ENCODE peak calls at places on chromosomes 3 and 15, in eight cellular contexts. K is activated T-cell treated with anti-CD3 and anti-CD28 coated beads for 48 hours; E is AG08395; H is activated CD4-positive, alpha-beta T cell treated with anti-CD3 and anti-CD28 coated beads, Interleukin-2, amount 50 U/mL, for 1 hour; X is foreskin keratinocyte; Y is Calu3; F is testis; P is activated effector memory CD4-positive, alpha-beta T cell treated with anti-CD3 and anti-CD28 coated beads, Interleukin-2, amount 50 U/mL, for 16 hours. O is an unnamed sample.
A peak's percentile ranks its signal among the peaks of the same experiment; 100 is the strongest.

GRCh38 chr15:33425149-33425548 is 114.4 kb downstream of the RYR3 start:
- DNase-seq in Y (no peak), H (no peak), K (no peak), E (no peak), F (no peak), P (no peak), X (peak; percentile 97), O (no peak)

GRCh38 chr15:79682851-79683288 is 213.9 kb downstream of the MTHFS start:
- DNase-seq in F (no peak), H (no peak), E (peak; percentile 56), X (peak; percentile 55), P (no peak), K (no peak), Y (no peak), O (no peak)

GRCh38 chr15:65365229-65365628 is 12.6 kb downstream of the IGDCC3 start:
- DNase-seq in X (no peak), E (no peak), K (no peak), P (no peak), Y (peak; percentile 58), F (no peak), H (no peak), O (no peak)

GRCh38 chr3:14403636-14404395 is 1.4 kb downstream of the SLC6A6 start:
- DNase-seq in H (no peak), K (no peak), F (peak; percentile 41), P (no peak), E (peak; percentile 43), X (no peak), Y (peak; percentile 47), O (no peak)

GRCh38 chr15:66886241-66886675 is 179.1 kb upstream of the SMAD3 start:
- DNase-seq in K (no peak), P (no peak), E (no peak), X (no peak), Y (no peak), F (peak; percentile 1), H (no peak), O (peak; percentile 29)

GRCh38 chr15:97745481-97746071 is 214.9 kb upstream of the ARRDC4 start:
- DNase-seq in X (peak; percentile 24), E (no peak), H (no peak), Y (peak; percentile 80), P (no peak), K (peak; percentile 8), F (peak; percentile 54), O (no peak)

GRCh38 chr15:85746641-85747040 is 48.1 kb downstream of the KLHL25 start:
- DNase-seq in E (no peak), Y (no peak), X (no peak), K (no peak), H (no peak), P (peak; percentile 41), F (no peak), O (no peak)

GRCh38 chr3:38583688-38584087 is 65.8 kb downstream of the SCN5A start:
- DNase-seq in P (peak; percentile 22), K (no peak), Y (no peak), F (peak; percentile 1), H (no peak), X (no peak), E (no peak), O (no peak)

GRCh38 chr15:60544581-60545115 is 65.7 kb upstream of the ICE2 start:
- DNase-seq in F (no peak), X (no peak), P (no peak), Y (no peak), K (no peak), H (no peak), E (no peak), O (no peak)

GRCh38 chr3:151875759-151876158 is 2.3 kb downstream of the SUCNR1 start:
- DNase-seq in P (no peak), K (no peak), E (no peak), Y (peak; percentile 47), F (no peak), X (no peak), H (no peak), O (no peak)

GRCh38 chr15:80940851-80941250 is 48.8 kb downstream of the MESD start:
- DNase-seq in E (no peak), Y (no peak), P (no peak), H (no peak), F (no peak), K (no peak), X (no peak), O (no peak)

GRCh38 chr3:11603628-11604027 is 40.1 kb downstream of the VGLL4 start:
- DNase-seq in Y (no peak), F (no peak), E (peak; percentile 54), H (no peak), P (no peak), X (no peak), K (no peak), O (no peak)

GRCh38 chr3:47057212-47057671 is 77.8 kb downstream of the NBEAL2 start:
- DNase-seq in P (peak; percentile 79), E (peak; percentile 26), H (peak; percentile 42), Y (no peak), K (peak; percentile 23), X (no peak), F (no peak), O (no peak)

GRCh38 chr3:194688207-194688711 is 2.6 kb downstream of the FAM43A start:
- DNase-seq in E (no peak), X (no peak), H (no peak), F (no peak), K (no peak), Y (no peak), P (peak; percentile 75), O (no peak)

GRCh38 chr3:181210275-181210674 is 220.7 kb upstream of the DNAJC19 start:
- DNase-seq in H (no peak), X (peak; percentile 6), E (no peak), K (no peak), Y (no peak), F (no peak), P (no peak), O (no peak)

GRCh38 chr3:73656241-73656890 is 31.6 kb upstream of the PDZRN3 start:
- DNase-seq in P (no peak), E (peak; percentile 84), H (no peak), F (no peak), X (no peak), Y (no peak), K (no peak), O (no peak)

GRCh38 chr15:99438222-99438592 is 127.6 kb upstream of the MEF2A start:
- DNase-seq in Y (no peak), E (no peak), K (no peak), P (peak; percentile 22), F (no peak), X (no peak), H (no peak), O (no peak)

GRCh38 chr3:147237991-147238390 is 168.4 kb downstream of the ZIC4 start:
- DNase-seq in K (no peak), P (no peak), X (no peak), Y (no peak), F (no peak), E (no peak), H (no peak), O (no peak)

GRCh38 chr3:18424213-18424861 is 802 bp downstream of the SATB1 start:
- DNase-seq in H (no peak), Y (no peak), P (peak; percentile 63), K (no peak), F (no peak), E (no peak), X (no peak), O (no peak)

GRCh38 chr3:16653712-16654111 is 48.5 kb upstream of the DAZL start:
- DNase-seq in E (no peak), Y (no peak), P (no peak), F (no peak), X (no peak), H (no peak), K (no peak), O (no peak)

GRCh38 chr3:65436580-65436979 is 602.1 kb downstream of the MAGI1 start:
- DNase-seq in H (no peak), X (no peak), Y (peak; percentile 4), F (peak; percentile 15), E (no peak), K (no peak), P (no peak), O (no peak)

GRCh38 chr3:68089572-68089991 is 435.2 kb upstream of the SUCLG2 start:
- DNase-seq in K (no peak), E (no peak), H (no peak), F (no peak), X (no peak), Y (peak; percentile 37), P (no peak), O (no peak)

GRCh38 chr15:101697488-101697887 is 26.8 kb downstream of the TARS3 start:
- DNase-seq in K (no peak), F (no peak), Y (no peak), X (no peak), H (no peak), E (no peak), P (no peak), O (no peak)

O was measured in NCI-H1048.